ENCODE peak calls at places on chromosomes 3 and 15, in five cellular contexts. M is T-helper 17 cell, E is heart right ventricle, H is IMR-90, T is T1000. B is an unnamed sample.

GRCh38 chr3:54882114-54882833 is 45.6 kb downstream of the LRTM1 start:
- DNase-seq in E (no peak), H (peak), M (no peak), T (peak), B (no peak)

GRCh38 chr3:146142757-146143156 is 18.2 kb downstream of the PLOD2 start:
- DNase-seq in H (peak), E (no peak), T (no peak), M (no peak), B (no peak)

GRCh38 chr3:146972726-146973125 is 367.6 kb upstream of the PLSCR5 start:
- DNase-seq in E (no peak), M (no peak), T (no peak), H (peak), B (no peak)

GRCh38 chr3:54900954-54901591 is 26.8 kb downstream of the LRTM1 start:
- DNase-seq in T (no peak), H (peak), M (no peak), E (no peak), B (no peak)

GRCh38 chr3:149466192-149466591 is 8.3 kb upstream of the TM4SF4 start:
- DNase-seq in H (peak), M (no peak), T (peak), E (no peak), B (no peak)

GRCh38 chr15:43941555-43941954 is 114.8 kb downstream of the WDR76 start:
- DNase-seq in H (no peak), M (no peak), T (no peak), E (no peak), B (no peak)

GRCh38 chr3:8371085-8371551 is 130.5 kb upstream of the LMCD1 start:
- DNase-seq in M (no peak), E (no peak), T (peak), H (peak), B (no peak)

GRCh38 chr15:82124331-82125263 is 78.8 kb upstream of the MEX3B start:
- DNase-seq in T (no peak), H (no peak), M (no peak), E (no peak), B (no peak)

GRCh38 chr3:197374951-197375560 is 76.6 kb upstream of the DLG1 start:
- DNase-seq in T (no peak), E (no peak), H (no peak), M (no peak), B (no peak)

GRCh38 chr3:34258271-34259015 is 460.0 kb downstream of the PDCD6IP start:
- DNase-seq in M (no peak), T (no peak), H (no peak), E (no peak), B (no peak)